ENCODE peak calls at places on chromosomes 3 and 15, in four cellular contexts. G is K562, L is H1, K is HepG2. X is an unnamed sample.

GRCh38 chr15:36370735-36371115 is 208.7 kb upstream of the CDIN1 start:
- DNase-seq in G (no peak), L (no peak), K (peak), X (peak)

GRCh38 chr3:85800676-85801075 is 841.9 kb downstream of the CADM2 start:
- DNase-seq in G (no peak), L (no peak), K (no peak), X (no peak)

GRCh38 chr15:28182731-28183130 is 83.6 kb upstream of the OCA2 start:
- DNase-seq in G (no peak), L (no peak), K (no peak), X (no peak)

GRCh38 chr3:21962456-21962855 is 211.4 kb upstream of the ZNF385D start:
- DNase-seq in G (no peak), L (no peak), K (no peak), X (no peak)

GRCh38 chr15:73951044-73951561 is 24.8 kb downstream of the LOXL1 start:
- DNase-seq in G (peak), L (peak), K (peak), X (peak)

GRCh38 chr3:163018664-163019063 is 1522.1 kb downstream of the OTOL1 start:
- DNase-seq in G (no peak), L (no peak), K (no peak), X (no peak)

GRCh38 chr3:155629006-155629405 is 115.9 kb downstream of the PLCH1 start:
- DNase-seq in G (no peak), L (no peak), K (no peak), X (no peak)

GRCh38 chr15:76196949-76197315 is 114.3 kb downstream of the ETFA start:
- DNase-seq in G (no peak), L (no peak), K (no peak), X (no peak)

GRCh38 chr3:141302364-141303141 is 65.8 kb upstream of the ZBTB38 start:
- DNase-seq in G (no peak), L (no peak), K (no peak), X (peak)

GRCh38 chr3:189494632-189495031 is 136.6 kb upstream of the TP63 start:
- DNase-seq in G (no peak), L (no peak), K (no peak), X (no peak)

GRCh38 chr3:65927576-65927975 is 111.1 kb downstream of the MAGI1 start:
- DNase-seq in G (no peak), L (no peak), K (peak), X (no peak)

GRCh38 chr3:187112934-187113793 is 26.1 kb downstream of the RPL39L start:
- DNase-seq in G (peak), L (no peak), K (peak), X (peak)

DNA sequence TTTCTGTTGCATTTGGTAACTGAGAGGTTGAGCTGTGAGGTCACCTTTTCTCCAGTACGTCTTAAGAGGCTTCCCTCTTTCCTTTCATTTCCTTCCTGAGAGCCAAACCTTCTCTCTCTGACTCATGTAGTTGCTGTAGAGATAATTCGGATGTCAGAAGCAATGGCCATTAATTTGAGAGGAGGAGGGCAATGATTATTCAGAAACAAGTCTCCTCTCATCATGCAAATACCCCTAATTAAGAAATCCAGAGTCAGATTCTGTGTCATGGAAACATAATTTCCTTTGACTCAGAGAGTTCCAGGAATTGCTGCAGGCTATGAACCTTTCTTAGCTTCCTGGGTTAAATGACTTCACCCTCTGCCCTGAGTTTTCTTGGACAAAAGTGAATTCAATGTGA is 59.0 kb upstream of the GSK3B start:
- DNase-seq in G (no peak), L (no peak), K (no peak), X (no peak)
- TF ChIP-seq RNF2 in G (no peak), L (no peak), K (no peak), X (no peak)

DNA sequence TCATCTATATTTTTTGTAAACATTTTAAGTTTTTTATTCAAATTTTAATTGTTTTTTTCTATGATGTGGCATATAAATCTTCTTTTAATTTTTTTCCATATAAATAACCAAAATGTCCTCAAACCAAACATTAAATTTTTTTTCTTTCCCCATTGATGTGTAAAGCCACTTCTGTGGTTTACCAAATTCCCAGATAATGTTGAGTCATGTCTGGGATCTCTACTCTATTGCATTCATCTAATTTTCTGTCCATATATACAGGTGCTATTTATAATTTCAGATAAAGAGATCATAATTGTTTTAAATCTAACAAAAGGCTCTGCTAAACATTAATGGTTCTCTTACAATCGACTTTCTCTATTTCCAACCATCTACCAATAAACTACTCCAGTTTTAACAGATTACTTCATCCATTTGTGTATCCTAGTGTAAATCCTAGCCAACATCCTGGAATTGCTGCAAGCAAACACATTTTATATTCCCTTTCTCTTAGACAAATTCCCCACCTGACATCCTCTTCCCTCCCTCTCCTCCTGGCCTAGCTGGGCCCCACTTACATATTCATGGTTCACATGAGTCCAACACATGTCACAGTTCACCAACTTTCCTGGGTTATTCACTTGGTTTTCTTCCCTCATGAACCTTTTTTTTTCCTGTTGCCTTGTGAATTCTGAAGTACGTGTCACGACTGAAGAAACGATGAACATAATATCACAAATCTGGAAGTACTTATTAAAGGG is 368.1 kb upstream of the AGTR1 start:
- DNase-seq in G (no peak), L (no peak), K (no peak), X (no peak)
- TF ChIP-seq RNF2 in G (no peak), L (no peak), K (no peak), X (no peak)

GRCh38 chr3:192482391-192482790 is 244.9 kb downstream of the FGF12 start:
- DNase-seq in G (no peak), L (no peak), K (no peak), X (no peak)

GRCh38 chr3:192487032-192487431 is 240.3 kb downstream of the FGF12 start:
- DNase-seq in G (no peak), L (no peak), K (no peak), X (no peak)

GRCh38 chr3:192482809-192483208 is 244.5 kb downstream of the FGF12 start:
- DNase-seq in G (no peak), L (no peak), K (no peak), X (no peak)

GRCh38 chr3:192481638-192482037 is 245.7 kb downstream of the FGF12 start:
- DNase-seq in G (no peak), L (no peak), K (no peak), X (no peak)
- TF ChIP-seq RNF2 in G (no peak), L (no peak), K (no peak), X (no peak)

GRCh38 chr15:99507016-99507731 is 58.6 kb upstream of the MEF2A start:
- DNase-seq in G (peak), L (no peak), K (peak), X (no peak)

GRCh38 chr15:99506399-99506798 is 59.4 kb upstream of the MEF2A start:
- DNase-seq in G (no peak), L (no peak), K (no peak), X (no peak)

GRCh38 chr15:99504071-99504822 is 61.5 kb upstream of the MEF2A start:
- DNase-seq in G (no peak), L (no peak), K (no peak), X (no peak)

GRCh38 chr15:99503411-99503810 is 62.4 kb upstream of the MEF2A start:
- DNase-seq in G (no peak), L (no peak), K (no peak), X (no peak)

DNA sequence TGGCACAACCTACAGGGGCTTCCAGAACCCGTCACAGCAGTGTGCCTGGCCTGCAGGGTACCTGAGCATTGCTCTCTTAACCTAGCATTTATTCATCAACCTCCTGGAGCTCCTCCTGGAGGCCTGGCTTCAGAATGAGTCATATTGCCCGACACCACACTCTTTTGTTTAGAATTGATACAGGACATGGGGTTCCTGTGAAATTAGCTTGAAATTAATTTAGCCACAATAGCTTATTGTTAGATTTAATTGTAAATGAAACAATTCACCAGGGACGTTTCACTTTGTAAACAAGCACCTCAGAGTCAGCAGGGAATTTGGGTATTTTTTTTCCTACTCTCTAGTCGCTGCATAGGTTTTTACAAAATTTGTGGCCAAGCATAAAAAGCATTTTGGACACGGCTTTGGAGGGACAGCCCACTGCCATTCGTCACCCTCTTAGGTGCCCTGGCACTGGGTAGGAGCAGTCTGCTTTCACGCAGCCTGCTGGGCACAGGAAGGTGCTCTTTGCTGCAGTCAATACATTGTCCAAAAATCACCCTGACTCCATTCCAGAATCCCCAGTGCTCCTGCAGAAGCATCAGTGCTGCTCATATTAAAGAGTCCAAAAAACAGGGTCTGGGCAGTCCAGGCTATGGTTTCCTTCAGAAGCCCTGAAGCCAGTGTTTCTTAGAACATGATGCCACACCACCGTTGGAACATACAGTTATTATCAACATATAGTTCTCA is 60.8 kb upstream of the MEF2A start:
- DNase-seq in G (no peak), L (no peak), K (peak), X (no peak)
- TF ChIP-seq RNF2 in G (no peak), L (no peak), K (no peak), X (no peak)

DNA sequence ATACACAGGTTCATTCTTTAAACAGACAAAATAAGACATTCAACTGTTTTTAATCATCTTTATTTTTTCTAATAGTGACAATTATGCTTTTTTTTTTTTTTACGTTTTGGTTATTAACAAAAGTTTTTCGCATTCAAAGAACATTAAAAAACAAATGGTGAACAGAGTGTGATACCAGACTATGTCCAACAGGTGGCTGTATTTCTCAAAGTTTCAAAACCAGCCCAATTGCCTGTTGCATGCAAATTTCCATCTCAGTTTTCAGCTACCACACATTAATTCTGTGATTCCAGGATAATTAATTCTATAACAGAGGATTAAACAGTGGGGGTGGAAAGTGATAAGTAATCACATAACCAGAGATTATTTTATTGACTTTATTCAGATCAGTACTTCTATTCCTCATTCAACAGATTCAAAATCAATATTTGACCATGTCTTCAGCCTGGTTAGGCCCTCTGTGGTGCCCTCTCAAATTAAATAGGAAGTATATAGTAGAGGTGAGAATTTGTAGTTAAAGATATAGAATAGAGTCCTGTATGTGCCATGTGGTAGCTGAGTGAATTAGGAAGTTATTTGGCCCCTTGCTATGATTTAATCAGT is 122.2 kb upstream of the DCBLD2 start:
- DNase-seq in G (peak), L (no peak), K (peak), X (peak)
- TF ChIP-seq RNF2 in G (no peak), L (no peak), K (no peak), X (no peak)

DNA sequence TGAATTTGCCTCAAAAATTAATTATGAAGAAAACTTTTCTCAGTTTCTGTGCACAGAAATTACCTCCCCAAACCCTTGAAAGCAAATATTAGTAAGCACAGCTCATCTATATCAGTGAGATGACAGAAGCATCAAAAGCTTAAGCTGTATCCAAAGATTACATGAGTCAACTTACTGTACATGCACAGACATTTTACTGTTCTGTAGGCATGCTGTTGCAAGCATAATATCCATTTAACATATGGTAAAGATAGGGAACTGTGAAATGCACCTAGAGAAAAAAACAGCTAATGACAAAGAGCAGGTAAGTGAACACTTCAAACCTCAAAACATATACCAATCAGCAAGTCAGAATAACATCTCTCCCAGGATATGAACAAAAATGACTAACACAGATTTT is 20.9 kb downstream of the SHOX2 start:
- DNase-seq in G (no peak), L (no peak), K (no peak), X (no peak)
- TF ChIP-seq RNF2 in G (no peak), L (no peak), K (no peak), X (no peak)

DNA sequence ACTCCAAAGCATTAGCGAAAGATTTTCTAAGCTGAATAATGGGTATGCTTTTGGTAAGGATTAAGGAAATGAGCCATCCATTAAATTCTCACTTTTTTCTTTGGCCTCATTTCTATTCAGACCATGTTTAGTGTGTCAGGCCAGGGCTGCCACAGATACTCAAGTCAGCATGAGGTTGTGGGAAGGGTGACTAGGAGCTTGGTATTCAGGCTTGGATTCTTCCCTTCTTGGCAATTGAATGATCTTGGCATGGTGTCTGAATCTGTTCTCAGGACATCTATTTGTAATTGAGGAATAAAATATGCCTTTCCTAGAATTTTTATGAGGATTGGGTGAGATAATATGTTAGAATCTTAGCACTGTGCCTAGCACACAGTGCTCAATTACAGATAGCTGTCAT is 11.2 kb downstream of the CCNB2 start:
- DNase-seq in G (no peak), L (no peak), K (no peak), X (no peak)
- TF ChIP-seq RNF2 in G (no peak), L (no peak), K (no peak), X (no peak)

DNA sequence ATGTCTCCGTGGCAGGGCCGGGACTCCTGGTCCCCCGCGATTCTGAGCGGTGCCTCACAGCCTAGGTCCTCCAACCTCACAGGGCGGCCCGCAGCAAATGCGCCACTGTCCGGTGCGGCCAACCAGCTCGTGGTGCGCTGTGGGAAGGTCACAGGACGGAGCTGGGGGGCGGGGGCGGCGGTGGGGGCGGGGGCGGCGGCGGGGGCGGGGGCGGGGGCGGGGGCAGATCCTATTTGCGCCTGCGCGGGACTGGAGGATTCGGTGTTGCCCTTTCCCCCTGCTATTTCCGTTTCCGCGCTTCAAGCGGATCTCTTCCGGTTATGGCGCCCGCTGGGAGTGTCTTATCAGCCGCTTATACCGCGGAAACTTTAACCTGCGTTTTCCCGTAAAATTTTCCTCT is 106.7 kb upstream of the SNRPN start:
- DNase-seq in G (no peak), L (no peak), K (no peak), X (peak)
- TF ChIP-seq RNF2 in G (no peak), L (no peak), K (no peak), X (no peak)

DNA sequence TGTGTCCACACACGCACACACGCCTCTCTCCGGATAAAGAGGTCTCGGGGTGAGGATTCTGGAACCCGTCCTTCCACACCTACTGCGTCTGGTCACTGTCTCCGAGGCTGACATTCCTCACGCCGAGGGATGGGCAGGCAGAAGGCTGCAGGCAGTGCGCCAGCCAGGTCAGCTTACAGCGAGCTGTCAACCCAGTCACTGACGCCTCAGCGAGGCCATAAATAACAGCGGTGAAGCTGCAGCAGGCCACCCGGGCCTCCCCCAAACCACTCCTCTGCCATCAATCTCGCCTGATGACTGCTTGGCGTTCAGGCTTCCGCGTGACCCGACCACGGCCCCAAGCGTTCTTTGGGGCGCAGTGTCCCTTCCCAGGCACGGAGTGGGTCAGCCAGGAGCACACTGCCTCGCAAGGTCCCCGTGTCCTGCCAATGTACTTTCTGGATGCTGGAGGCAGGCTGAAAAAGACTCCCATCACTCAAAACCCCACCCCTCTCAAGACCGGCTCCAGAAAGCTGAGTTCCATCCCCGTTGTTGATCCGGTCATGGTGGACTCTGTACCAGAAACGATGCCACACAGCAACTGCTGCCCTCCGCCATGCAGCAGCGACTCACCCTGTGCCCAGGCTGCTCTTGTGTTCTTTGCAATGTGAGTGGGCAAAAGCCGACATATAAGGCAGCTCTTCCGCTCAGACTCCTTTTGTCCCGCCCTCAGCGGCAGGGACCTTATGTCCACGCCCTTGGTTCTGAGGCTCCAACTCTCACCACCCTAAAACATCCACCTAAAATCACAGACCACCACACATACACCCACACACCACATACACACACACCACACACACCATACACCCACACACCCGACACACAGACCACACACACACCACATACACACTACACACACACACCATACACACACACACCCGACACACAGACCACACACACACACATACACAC is 27.1 kb downstream of the CPN2 start:
- DNase-seq in G (peak), L (no peak), K (peak), X (peak)
- TF ChIP-seq RNF2 in G (peak), L (no peak), K (no peak), X (no peak)

X was measured in A549.